ENCODE peak calls at places on chromosomes 1 and 21, in five cellular contexts. One of them, this sample, is unnamed.

GRCh38 chr1:233518344-233518743 is 95.6 kb upstream of the KCNK1 start:
- DNase-seq in T47D: no peak
- DNase-seq in activated T-cell treated with anti-CD3 and anti-CD28 coated beads for 24 hours: peak
- DNase-seq in endothelial cell: peak
- DNase-seq in CD8-positive, alpha-beta T cell: no peak
- DNase-seq in this sample: peak

GRCh38 chr21:35924714-35925301 is 135.5 kb downstream of the SETD4 start:
- DNase-seq in T47D: no peak
- DNase-seq in activated T-cell treated with anti-CD3 and anti-CD28 coated beads for 24 hours: no peak
- DNase-seq in endothelial cell: no peak
- DNase-seq in CD8-positive, alpha-beta T cell: no peak
- DNase-seq in this sample: peak

GRCh38 chr21:17794631-17795030 is 24.5 kb downstream of the C21orf91 start:
- DNase-seq in T47D: no peak
- DNase-seq in activated T-cell treated with anti-CD3 and anti-CD28 coated beads for 24 hours: no peak
- DNase-seq in endothelial cell: no peak
- DNase-seq in CD8-positive, alpha-beta T cell: no peak
- DNase-seq in this sample: no peak

GRCh38 chr1:241235236-241235897 is 121.6 kb downstream of the RGS7 start:
- DNase-seq in T47D: no peak
- DNase-seq in activated T-cell treated with anti-CD3 and anti-CD28 coated beads for 24 hours: no peak
- DNase-seq in endothelial cell: peak
- DNase-seq in CD8-positive, alpha-beta T cell: no peak
- DNase-seq in this sample: no peak

GRCh38 chr1:225209153-225209552 is 218.7 kb downstream of the LBR start:
- DNase-seq in T47D: no peak
- DNase-seq in activated T-cell treated with anti-CD3 and anti-CD28 coated beads for 24 hours: no peak
- DNase-seq in endothelial cell: no peak
- DNase-seq in CD8-positive, alpha-beta T cell: no peak
- DNase-seq in this sample: no peak

GRCh38 chr1:162361349-162361748 is 15.3 kb downstream of the SPATA46 start:
- DNase-seq in T47D: no peak
- DNase-seq in activated T-cell treated with anti-CD3 and anti-CD28 coated beads for 24 hours: no peak
- DNase-seq in endothelial cell: no peak
- DNase-seq in CD8-positive, alpha-beta T cell: no peak
- DNase-seq in this sample: no peak

GRCh38 chr1:212381509-212381908 is 33.2 kb downstream of the PACC1 start:
- DNase-seq in T47D: no peak
- DNase-seq in activated T-cell treated with anti-CD3 and anti-CD28 coated beads for 24 hours: no peak
- DNase-seq in endothelial cell: no peak
- DNase-seq in CD8-positive, alpha-beta T cell: no peak
- DNase-seq in this sample: no peak

GRCh38 chr1:93663191-93663614 is 18.4 kb downstream of the BCAR3 start:
- DNase-seq in T47D: no peak
- DNase-seq in activated T-cell treated with anti-CD3 and anti-CD28 coated beads for 24 hours: no peak
- DNase-seq in endothelial cell: no peak
- DNase-seq in CD8-positive, alpha-beta T cell: no peak
- DNase-seq in this sample: no peak

GRCh38 chr1:10225573-10225972 is 15.2 kb downstream of the KIF1B start:
- DNase-seq in T47D: no peak
- DNase-seq in activated T-cell treated with anti-CD3 and anti-CD28 coated beads for 24 hours: no peak
- DNase-seq in endothelial cell: no peak
- DNase-seq in CD8-positive, alpha-beta T cell: no peak
- DNase-seq in this sample: no peak

GRCh38 chr1:201461783-201462441 is 7.1 kb downstream of the PHLDA3 start:
- DNase-seq in T47D: no peak
- DNase-seq in activated T-cell treated with anti-CD3 and anti-CD28 coated beads for 24 hours: no peak
- DNase-seq in endothelial cell: no peak
- DNase-seq in CD8-positive, alpha-beta T cell: no peak
- DNase-seq in this sample: peak

GRCh38 chr1:156926175-156926574 is 5.7 kb downstream of the LRRC71 start:
- DNase-seq in T47D: no peak
- DNase-seq in activated T-cell treated with anti-CD3 and anti-CD28 coated beads for 24 hours: peak
- DNase-seq in endothelial cell: no peak
- DNase-seq in CD8-positive, alpha-beta T cell: peak
- DNase-seq in this sample: peak

GRCh38 chr1:244316986-244317655 is 134.6 kb downstream of the ADSS2 start:
- DNase-seq in T47D: no peak
- DNase-seq in activated T-cell treated with anti-CD3 and anti-CD28 coated beads for 24 hours: no peak
- DNase-seq in endothelial cell: no peak
- DNase-seq in CD8-positive, alpha-beta T cell: no peak
- DNase-seq in this sample: no peak

GRCh38 chr1:229186373-229187056 is 84.4 kb upstream of the RAB4A start:
- DNase-seq in T47D: no peak
- DNase-seq in activated T-cell treated with anti-CD3 and anti-CD28 coated beads for 24 hours: peak
- DNase-seq in endothelial cell: no peak
- DNase-seq in CD8-positive, alpha-beta T cell: no peak
- DNase-seq in this sample: no peak

GRCh38 chr1:26482921-26483320 is 10.7 kb downstream of the HMGN2 start:
- DNase-seq in T47D: no peak
- DNase-seq in activated T-cell treated with anti-CD3 and anti-CD28 coated beads for 24 hours: no peak
- DNase-seq in endothelial cell: no peak
- DNase-seq in CD8-positive, alpha-beta T cell: no peak
- DNase-seq in this sample: no peak

GRCh38 chr1:180228648-180229482 is 1.2 kb upstream of the LHX4 start:
- DNase-seq in T47D: peak
- DNase-seq in activated T-cell treated with anti-CD3 and anti-CD28 coated beads for 24 hours: no peak
- DNase-seq in endothelial cell: no peak
- DNase-seq in CD8-positive, alpha-beta T cell: no peak
- DNase-seq in this sample: no peak

GRCh38 chr1:77744576-77744975 is 15.1 kb downstream of the USP33 start:
- DNase-seq in T47D: no peak
- DNase-seq in activated T-cell treated with anti-CD3 and anti-CD28 coated beads for 24 hours: no peak
- DNase-seq in endothelial cell: no peak
- DNase-seq in CD8-positive, alpha-beta T cell: no peak
- DNase-seq in this sample: no peak

GRCh38 chr1:167683641-167684502 is 37.9 kb upstream of the MPZL1 start:
- DNase-seq in T47D: no peak
- DNase-seq in activated T-cell treated with anti-CD3 and anti-CD28 coated beads for 24 hours: no peak
- DNase-seq in endothelial cell: peak
- DNase-seq in CD8-positive, alpha-beta T cell: no peak
- DNase-seq in this sample: peak

GRCh38 chr1:17527036-17527914 is 12.2 kb upstream of the ARHGEF10L start:
- DNase-seq in T47D: no peak
- DNase-seq in activated T-cell treated with anti-CD3 and anti-CD28 coated beads for 24 hours: no peak
- DNase-seq in endothelial cell: no peak
- DNase-seq in CD8-positive, alpha-beta T cell: no peak
- DNase-seq in this sample: peak

GRCh38 chr21:41611966-41612606 is 104.1 kb upstream of the TMPRSS2 start:
- DNase-seq in T47D: peak
- DNase-seq in activated T-cell treated with anti-CD3 and anti-CD28 coated beads for 24 hours: no peak
- DNase-seq in endothelial cell: peak
- DNase-seq in CD8-positive, alpha-beta T cell: no peak
- DNase-seq in this sample: peak

GRCh38 chr1:59015708-59016107 is 231.9 kb upstream of the JUN start:
- DNase-seq in T47D: no peak
- DNase-seq in activated T-cell treated with anti-CD3 and anti-CD28 coated beads for 24 hours: no peak
- DNase-seq in endothelial cell: no peak
- DNase-seq in CD8-positive, alpha-beta T cell: no peak
- DNase-seq in this sample: peak

GRCh38 chr1:160209041-160209655 is 4.0 kb downstream of the PEA15 start:
- DNase-seq in T47D: no peak
- DNase-seq in activated T-cell treated with anti-CD3 and anti-CD28 coated beads for 24 hours: no peak
- DNase-seq in endothelial cell: no peak
- DNase-seq in CD8-positive, alpha-beta T cell: no peak
- DNase-seq in this sample: no peak